ENCODE peak calls at places on chromosomes 4 and X, in six cellular contexts. F, H, M, D, O and X are unnamed samples.

GRCh38 chr4:124275-125081 is at the start of gene ZNF718:
- DNase-seq in F (peak), H (peak), M (peak), D (peak), O (peak), X (peak)

GRCh38 chrX:11135483-11136185 is 24.5 kb downstream of the HCCS start:
- DNase-seq in F (no peak), H (no peak), M (no peak), D (no peak), O (no peak), X (no peak)

GRCh38 chrX:129651756-129652564 is 2.8 kb downstream of the APLN start:
- DNase-seq in F (no peak), H (no peak), M (no peak), D (no peak), O (no peak), X (no peak)

GRCh38 chrX:22952011-22952410 is 47.7 kb upstream of the DDX53 start:
- DNase-seq in F (no peak), H (no peak), M (no peak), D (no peak), O (peak), X (no peak)

GRCh38 chrX:118221733-118222132 is 105.1 kb upstream of the KLHL13 start:
- DNase-seq in F (no peak), H (no peak), M (no peak), D (no peak), O (peak), X (no peak)

GRCh38 chrX:40090961-40091360 is 6.8 kb downstream of the BCOR start:
- DNase-seq in F (no peak), H (no peak), M (no peak), D (no peak), O (no peak), X (no peak)

GRCh38 chr4:73257995-73258667 is 467 bp downstream of the ANKRD17 start:
- DNase-seq in F (no peak), H (no peak), M (peak), D (peak), O (peak), X (no peak)

GRCh38 chrX:40062525-40063193 is 35.1 kb downstream of the BCOR start:
- DNase-seq in F (no peak), H (no peak), M (no peak), D (no peak), O (no peak), X (no peak)

GRCh38 chrX:13366698-13367097 is 46.8 kb upstream of the ATXN3L start:
- DNase-seq in F (no peak), H (no peak), M (no peak), D (no peak), O (no peak), X (no peak)

GRCh38 chr4:89357346-89357745 is 49.7 kb upstream of the GPRIN3 start:
- DNase-seq in F (no peak), H (peak), M (no peak), D (no peak), O (no peak), X (no peak)

GRCh38 chr4:2791518-2792395 is 1.1 kb upstream of the SH3BP2 start:
- DNase-seq in F (no peak), H (no peak), M (no peak), D (no peak), O (no peak), X (no peak)

GRCh38 chr4:1871471-1872021 is 353 bp downstream of the NSD2 start:
- DNase-seq in F (no peak), H (no peak), M (no peak), D (no peak), O (peak), X (no peak)

GRCh38 chrX:31629195-31629594 is 557.4 kb upstream of the FTHL17 start:
- DNase-seq in F (no peak), H (no peak), M (no peak), D (no peak), O (no peak), X (no peak)

GRCh38 chrX:87873988-87874500 is 356.4 kb downstream of the KLHL4 start:
- DNase-seq in F (no peak), H (no peak), M (no peak), D (no peak), O (no peak), X (no peak)

GRCh38 chr4:22237155-22237751 is 278.6 kb downstream of the ADGRA3 start:
- DNase-seq in F (no peak), H (peak), M (peak), D (no peak), O (no peak), X (peak)

GRCh38 chr4:184163813-184164212 is 53.9 kb downstream of the ENPP6 start:
- DNase-seq in F (no peak), H (no peak), M (no peak), D (peak), O (peak), X (no peak)

GRCh38 chr4:81135501-81135900 is 79.5 kb downstream of the PRKG2 start:
- DNase-seq in F (no peak), H (no peak), M (no peak), D (no peak), O (peak), X (no peak)

GRCh38 chrX:106932960-106933537 is 12.8 kb downstream of the CLDN2 start:
- DNase-seq in F (no peak), H (no peak), M (no peak), D (no peak), O (no peak), X (no peak)

GRCh38 chr4:89929425-89930272 is 35.0 kb downstream of the MMRN1 start:
- DNase-seq in F (no peak), H (no peak), M (no peak), D (no peak), O (no peak), X (no peak)

GRCh38 chrX:72169008-72169728 is 12.4 kb upstream of the PIN4 start:
- DNase-seq in F (no peak), H (no peak), M (peak), D (peak), O (no peak), X (peak)

GRCh38 chrX:118883994-118884393 is 60.4 kb downstream of the ZCCHC12 start:
- DNase-seq in F (no peak), H (no peak), M (no peak), D (no peak), O (no peak), X (no peak)

GRCh38 chr4:76758290-76758882 is 139.6 kb downstream of the SOWAHB start:
- DNase-seq in F (no peak), H (no peak), M (no peak), D (peak), O (peak), X (no peak)

GRCh38 chrX:17375631-17376380 is 806 bp downstream of the NHS start:
- DNase-seq in F (no peak), H (no peak), M (no peak), D (no peak), O (peak), X (no peak)

GRCh38 chr4:151165205-151166000 is 66.0 kb downstream of the RPS3A start:
- DNase-seq in F (no peak), H (no peak), M (no peak), D (no peak), O (peak), X (no peak)

GRCh38 chr4:27692098-27692679 is 831.5 kb downstream of the STIM2 start:
- DNase-seq in F (no peak), H (no peak), M (no peak), D (peak), O (peak), X (no peak)

GRCh38 chr4:5865896-5866599 is 26.8 kb downstream of the CRMP1 start:
- DNase-seq in F (no peak), H (no peak), M (no peak), D (no peak), O (no peak), X (no peak)

GRCh38 chr4:132180020-132180427 is 969.1 kb upstream of the PCDH10 start:
- DNase-seq in F (peak), H (no peak), M (no peak), D (no peak), O (peak), X (no peak)

GRCh38 chr4:6019316-6020263 is 1.4 kb upstream of the C4orf50 start:
- DNase-seq in F (peak), H (no peak), M (no peak), D (no peak), O (peak), X (no peak)

GRCh38 chrX:132443196-132443595 is 45.6 kb downstream of the MBNL3 start:
- DNase-seq in F (no peak), H (no peak), M (no peak), D (no peak), O (no peak), X (no peak)

GRCh38 chrX:119948381-119948780 is 4.8 kb upstream of the NKAP start:
- DNase-seq in F (no peak), H (no peak), M (no peak), D (no peak), O (no peak), X (no peak)

GRCh38 chrX:103343105-103343504 is 13.1 kb downstream of the TCEAL7 start:
- DNase-seq in F (no peak), H (no peak), M (no peak), D (peak), O (peak), X (peak)

GRCh38 chr4:113222431-113222979 is 173.1 kb downstream of the ANK2 start:
- DNase-seq in F (no peak), H (no peak), M (no peak), D (no peak), O (peak), X (no peak)